ENCODE peak calls at places on chromosomes 2 and 18, in seven cellular contexts. E is MM.1S, D is GM12878, R is fibroblast of mammary gland, G is WERI-Rb-1, T is keratinocyte, J is uterus. Y is an unnamed sample.

GRCh38 chr2:15481000-15481399 is 80.1 kb downstream of the NBAS start:
- DNase-seq in E (no peak), D (no peak), R (no peak), G (no peak), T (no peak), J (no peak), Y (no peak)

GRCh38 chr18:48886520-48887293 is 64.1 kb downstream of the SMAD7 start:
- DNase-seq in E (no peak), D (no peak), R (no peak), G (no peak), T (no peak), J (no peak), Y (no peak)

GRCh38 chr2:195312662-195313061 is 344.4 kb upstream of the SLC39A10 start:
- DNase-seq in E (no peak), D (no peak), R (no peak), G (no peak), T (no peak), J (no peak), Y (no peak)

GRCh38 chr2:134189009-134189717 is 64.7 kb upstream of the MGAT5 start:
- DNase-seq in E (no peak), D (no peak), R (peak), G (no peak), T (no peak), J (no peak), Y (no peak)

GRCh38 chr2:230717595-230717994 is 5.0 kb downstream of the CAB39 start:
- DNase-seq in E (no peak), D (no peak), R (no peak), G (no peak), T (no peak), J (no peak), Y (no peak)

GRCh38 chr2:75278314-75278713 is 79.0 kb upstream of the TACR1 start:
- DNase-seq in E (no peak), D (no peak), R (no peak), G (no peak), T (no peak), J (no peak), Y (no peak)

GRCh38 chr18:13513015-13513414 is 213.3 kb downstream of the FAM210A start:
- DNase-seq in E (no peak), D (no peak), R (no peak), G (peak), T (no peak), J (no peak), Y (no peak)

GRCh38 chr18:35387367-35387685 is 10.2 kb upstream of the ZNF396 start:
- DNase-seq in E (no peak), D (no peak), R (peak), G (no peak), T (no peak), J (no peak), Y (no peak)

GRCh38 chr18:79534356-79534755 is 138.6 kb downstream of the NFATC1 start:
- DNase-seq in E (no peak), D (no peak), R (no peak), G (no peak), T (no peak), J (peak), Y (no peak)

GRCh38 chr2:20093263-20094141 is 42.1 kb upstream of the LAPTM4A start:
- DNase-seq in E (no peak), D (no peak), R (peak), G (peak), T (peak), J (peak), Y (no peak)

GRCh38 chr2:151363709-151364108 is 6.3 kb downstream of the TNFAIP6 start:
- DNase-seq in E (no peak), D (peak), R (peak), G (no peak), T (no peak), J (no peak), Y (peak)

GRCh38 chr2:85605406-85606115 is 3.1 kb upstream of the TMEM150A start:
- DNase-seq in E (no peak), D (no peak), R (no peak), G (no peak), T (no peak), J (no peak), Y (no peak)

GRCh38 chr18:57436965-57437333 is 1.8 kb downstream of the ONECUT2 start:
- DNase-seq in E (no peak), D (no peak), R (no peak), G (no peak), T (no peak), J (no peak), Y (no peak)

GRCh38 chr18:57434536-57435494 is at the start of gene ONECUT2:
- DNase-seq in E (no peak), D (no peak), R (peak), G (peak), T (peak), J (peak), Y (no peak)

GRCh38 chr18:57437433-57437781 is 2.2 kb downstream of the ONECUT2 start:
- DNase-seq in E (no peak), D (no peak), R (no peak), G (peak), T (no peak), J (no peak), Y (no peak)

GRCh38 chr18:57435851-57436192 is 648 bp downstream of the ONECUT2 start:
- DNase-seq in E (no peak), D (no peak), R (no peak), G (peak), T (no peak), J (no peak), Y (no peak)

DNA sequence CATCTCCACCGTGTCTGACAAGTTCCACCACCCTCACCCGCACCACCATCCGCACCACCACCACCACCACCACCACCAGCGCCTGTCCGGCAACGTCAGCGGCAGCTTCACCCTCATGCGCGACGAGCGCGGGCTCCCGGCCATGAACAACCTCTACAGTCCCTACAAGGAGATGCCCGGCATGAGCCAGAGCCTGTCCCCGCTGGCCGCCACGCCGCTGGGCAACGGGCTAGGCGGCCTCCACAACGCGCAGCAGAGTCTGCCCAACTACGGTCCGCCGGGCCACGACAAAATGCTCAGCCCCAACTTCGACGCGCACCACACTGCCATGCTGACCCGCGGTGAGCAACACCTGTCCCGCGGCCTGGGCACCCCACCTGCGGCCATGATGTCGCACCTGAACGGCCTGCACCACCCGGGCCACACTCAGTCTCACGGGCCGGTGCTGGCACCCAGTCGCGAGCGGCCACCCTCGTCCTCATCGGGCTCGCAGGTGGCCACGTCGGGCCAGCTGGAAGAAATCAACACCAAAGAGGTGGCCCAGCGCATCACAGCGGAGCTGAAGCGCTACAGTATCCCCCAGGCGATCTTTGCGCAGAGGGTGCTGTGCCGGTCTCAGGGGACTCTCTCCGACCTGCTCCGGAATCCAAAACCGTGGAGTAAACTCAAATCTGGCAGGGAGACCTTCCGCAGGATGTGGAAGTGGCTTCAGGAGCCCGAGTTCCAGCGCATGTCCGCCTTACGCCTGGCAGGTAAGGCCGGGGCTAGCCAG is 1.2 kb downstream of the ONECUT2 start:
- DNase-seq in E (no peak), D (no peak), R (no peak), G (no peak), T (no peak), J (no peak), Y (no peak)
- H3K4me3 ChIP-seq in E (no peak), D (no peak), R (no peak), G (peak), T (no peak), J (no peak), Y (no peak)

DNA sequence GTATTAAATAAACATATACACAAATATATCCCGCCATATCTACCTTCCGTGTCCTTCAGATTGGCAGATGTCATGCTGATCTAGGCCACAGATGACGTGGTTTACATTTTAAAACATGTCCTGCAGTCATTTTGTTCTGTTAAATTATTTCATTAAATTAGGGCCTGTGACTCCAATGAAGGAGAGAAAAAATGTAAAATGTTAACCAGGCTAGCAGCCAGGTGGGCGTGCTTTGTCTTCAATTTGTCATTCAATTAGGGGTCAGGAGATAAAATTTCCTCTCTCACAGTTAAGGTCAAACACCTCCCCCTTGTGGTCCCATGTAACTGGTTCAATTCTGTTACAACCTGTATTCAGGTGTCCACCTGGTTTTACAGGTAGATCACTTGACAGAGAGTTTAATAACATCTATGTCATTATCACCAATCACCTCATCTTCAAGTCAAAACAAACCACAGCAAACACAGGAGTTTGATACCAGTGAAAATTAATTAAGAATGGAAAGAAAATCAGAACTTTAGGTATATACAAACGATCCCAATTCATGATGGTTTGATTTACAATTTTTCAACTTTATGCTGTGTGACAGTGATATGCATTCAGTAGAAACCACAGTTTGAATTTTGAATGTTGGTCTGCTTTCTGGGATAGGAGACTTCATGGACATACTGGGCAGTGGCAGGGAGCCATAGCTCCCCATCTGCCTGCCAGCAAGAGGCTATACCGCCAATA is 339.4 kb downstream of the CMPK2 start:
- DNase-seq in E (peak), D (peak), R (no peak), G (peak), T (no peak), J (no peak), Y (peak)
- TF ChIP-seq CTCF in E (peak), D (peak), R (no peak), G (peak), T (no peak), J (no peak), Y (peak)

DNA sequence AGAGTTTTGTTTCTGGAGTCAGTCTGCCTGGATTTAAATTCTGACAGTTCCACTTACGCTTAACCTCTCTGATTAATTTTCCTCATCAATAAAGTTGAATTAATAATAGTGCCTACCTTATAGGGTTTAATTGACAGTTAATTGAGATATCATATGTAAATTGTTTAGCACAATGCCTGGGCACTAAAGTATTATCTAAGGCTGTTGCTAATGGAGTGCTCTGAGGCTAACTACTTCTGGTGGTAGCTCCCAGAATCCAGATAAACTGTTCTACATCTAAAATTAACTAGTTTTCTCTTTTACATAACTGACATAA is 185.6 kb upstream of the STON1 start:
- DNase-seq in E (no peak), D (no peak), R (no peak), G (no peak), T (no peak), J (no peak), Y (no peak)
- H3K4me3 ChIP-seq in E (peak), D (peak), R (no peak), G (no peak), T (no peak), J (no peak), Y (no peak)

GRCh38 chr2:219002395-219003266 is 9.4 kb upstream of the CRYBA2 start:
- DNase-seq in E (peak), D (no peak), R (peak), G (peak), T (no peak), J (no peak), Y (no peak)
- TF ChIP-seq CTCF in E (peak), D (no peak), R (peak), G (peak), T (peak), J (peak), Y (no peak)

DNA sequence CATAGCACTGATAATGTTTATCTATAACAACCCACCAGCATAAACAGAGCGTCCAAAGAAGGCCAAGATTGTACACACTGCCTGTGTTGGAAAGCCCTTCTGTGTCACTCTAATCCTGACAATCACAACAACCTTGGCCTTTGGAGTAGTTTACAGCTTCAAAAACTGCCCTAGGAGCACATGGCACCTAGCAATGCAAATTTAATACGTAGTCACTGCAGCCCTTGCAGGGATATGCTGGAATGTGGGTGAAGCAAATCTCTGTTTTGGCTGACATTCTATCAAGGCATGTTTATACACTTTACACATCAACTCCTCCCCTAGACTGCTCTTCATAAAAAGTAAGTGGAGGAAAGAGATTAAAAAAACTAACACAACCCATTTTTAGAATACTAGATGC is 66.8 kb downstream of the GRB14 start:
- DNase-seq in E (no peak), D (no peak), R (no peak), G (no peak), T (no peak), J (no peak), Y (no peak)
- H3K4me3 ChIP-seq in E (no peak), D (no peak), R (no peak), G (no peak), T (no peak), J (no peak), Y (no peak)

GRCh38 chr2:170362313-170362795 is 184.4 kb downstream of the MYO3B start:
- DNase-seq in E (no peak), D (no peak), R (no peak), G (no peak), T (no peak), J (no peak), Y (no peak)

GRCh38 chr2:170360546-170361358 is 182.8 kb downstream of the MYO3B start:
- DNase-seq in E (no peak), D (no peak), R (no peak), G (peak), T (no peak), J (no peak), Y (no peak)

GRCh38 chr2:170359466-170359865 is 181.5 kb downstream of the MYO3B start:
- DNase-seq in E (no peak), D (no peak), R (no peak), G (no peak), T (no peak), J (no peak), Y (no peak)

GRCh38 chr2:170362895-170363582 is 185.1 kb downstream of the MYO3B start:
- DNase-seq in E (no peak), D (no peak), R (peak), G (no peak), T (no peak), J (no peak), Y (no peak)

GRCh38 chr2:170361359-170361936 is 183.5 kb downstream of the MYO3B start:
- DNase-seq in E (peak), D (peak), R (peak), G (peak), T (peak), J (no peak), Y (peak)
- TF ChIP-seq CTCF in E (peak), D (peak), R (peak), G (peak), T (peak), J (peak), Y (peak)

DNA sequence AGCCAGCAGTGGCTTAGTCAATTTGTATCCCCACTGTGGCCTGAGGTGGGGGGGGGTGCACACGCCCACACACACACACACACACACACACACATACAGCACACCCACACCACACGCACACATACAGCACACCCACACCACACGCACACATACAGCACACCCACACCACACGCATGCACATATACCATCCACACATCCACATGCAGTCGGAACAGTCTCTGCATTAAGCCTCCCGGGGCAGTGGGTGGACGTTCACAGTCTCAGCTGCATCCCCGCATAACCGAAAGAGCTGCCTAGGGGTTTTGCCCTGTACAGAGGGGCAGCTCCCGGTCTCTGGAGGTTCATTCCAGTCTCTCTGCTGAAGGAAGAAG is 305.7 kb upstream of the HS6ST1 start:
- DNase-seq in E (no peak), D (no peak), R (no peak), G (no peak), T (no peak), J (no peak), Y (no peak)
- H3K4me3 ChIP-seq in E (no peak), D (no peak), R (no peak), G (no peak), T (no peak), J (no peak), Y (no peak)

GRCh38 chr2:64311191-64311910 is 142.6 kb upstream of the LGALSL start:
- DNase-seq in E (no peak), D (no peak), R (no peak), G (no peak), T (no peak), J (no peak), Y (no peak)

GRCh38 chr2:64315561-64315960 is 138.4 kb upstream of the LGALSL start:
- DNase-seq in E (no peak), D (no peak), R (no peak), G (no peak), T (no peak), J (no peak), Y (no peak)

GRCh38 chr2:64312622-64312948 is 141.4 kb upstream of the LGALSL start:
- DNase-seq in E (no peak), D (no peak), R (no peak), G (no peak), T (no peak), J (no peak), Y (no peak)

GRCh38 chr2:64313311-64313710 is 140.7 kb upstream of the LGALSL start:
- DNase-seq in E (no peak), D (no peak), R (no peak), G (no peak), T (no peak), J (no peak), Y (no peak)

GRCh38 chr2:64311948-64312621 is 141.9 kb upstream of the LGALSL start:
- DNase-seq in E (no peak), D (no peak), R (peak), G (no peak), T (peak), J (peak), Y (no peak)
- TF ChIP-seq CTCF in E (no peak), D (no peak), R (peak), G (no peak), T (peak), J (peak), Y (peak)

GRCh38 chr2:47312504-47312875 is 90.5 kb upstream of the MSH2 start:
- DNase-seq in E (no peak), D (no peak), R (no peak), G (no peak), T (no peak), J (no peak), Y (no peak)

GRCh38 chr2:47309472-47309951 is 93.4 kb upstream of the MSH2 start:
- DNase-seq in E (peak), D (no peak), R (no peak), G (no peak), T (no peak), J (no peak), Y (no peak)

GRCh38 chr2:47309952-47310800 is 92.8 kb upstream of the MSH2 start:
- DNase-seq in E (peak), D (peak), R (peak), G (no peak), T (no peak), J (no peak), Y (peak)

GRCh38 chr2:47311764-47312503 is 91.0 kb upstream of the MSH2 start:
- DNase-seq in E (no peak), D (no peak), R (no peak), G (no peak), T (no peak), J (no peak), Y (no peak)

DNA sequence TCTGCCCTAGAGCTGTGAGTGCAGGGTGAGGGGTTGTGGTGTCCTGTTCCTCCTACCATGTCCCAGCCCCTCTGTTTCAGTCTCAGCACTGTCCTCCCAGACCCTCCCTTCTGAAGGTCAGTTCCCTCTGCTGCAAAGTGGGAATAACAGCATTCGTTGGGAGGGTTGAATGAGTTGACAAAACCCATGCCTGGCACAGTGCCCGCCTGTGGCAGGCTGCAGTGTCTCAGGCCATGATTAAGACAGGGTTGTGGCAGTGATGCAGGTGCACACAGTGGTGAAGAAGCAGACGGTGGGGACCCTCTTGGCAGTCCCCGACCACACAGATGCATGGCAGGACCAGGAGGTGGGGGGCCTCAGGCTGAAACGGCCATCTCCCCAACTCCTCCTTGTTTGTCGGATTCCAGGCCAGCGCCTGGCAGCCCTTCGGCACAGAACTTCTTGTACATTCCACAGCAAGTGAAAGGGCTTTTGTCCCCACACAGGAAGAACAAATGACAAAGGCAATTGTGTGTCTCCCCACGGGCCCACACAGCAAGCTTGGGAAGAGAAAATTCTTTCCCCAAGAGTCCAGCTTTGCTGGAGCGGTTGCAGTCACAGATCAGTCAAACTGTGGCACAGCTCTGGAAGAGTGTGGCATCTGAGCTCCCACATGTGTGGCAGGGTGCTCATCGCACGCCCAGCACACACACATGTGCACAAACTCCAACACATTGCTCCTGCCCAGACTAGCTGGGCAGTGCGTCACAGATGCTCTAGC is 92.0 kb upstream of the MSH2 start:
- DNase-seq in E (peak), D (no peak), R (no peak), G (no peak), T (no peak), J (peak), Y (no peak)
- H3K4me3 ChIP-seq in E (peak), D (peak), R (no peak), G (no peak), T (no peak), J (no peak), Y (peak)